ENCODE peak calls at places on chromosomes 7 and 10, in seven cellular contexts. V, K, W, I, Z, N and X are unnamed samples.

GRCh38 chr7:69781412-69781846 is 183.2 kb downstream of the AUTS2 start:
- DNase-seq in V (no peak), K (no peak), W (no peak), I (no peak), Z (no peak), N (no peak), X (peak)

GRCh38 chr10:88318803-88319202 is 264.3 kb downstream of the RNLS start:
- DNase-seq in V (no peak), K (no peak), W (peak), I (no peak), Z (peak), N (no peak), X (no peak)

GRCh38 chr10:82477776-82478175 is 602.8 kb downstream of the NRG3 start:
- DNase-seq in V (no peak), K (no peak), W (no peak), I (no peak), Z (no peak), N (no peak), X (no peak)

GRCh38 chr7:95276114-95276513 is 48.2 kb downstream of the PON1 start:
- DNase-seq in V (no peak), K (no peak), W (no peak), I (no peak), Z (no peak), N (no peak), X (no peak)

GRCh38 chr10:132396495-132397035 is 435 bp upstream of the PWWP2B start:
- DNase-seq in V (peak), K (no peak), W (no peak), I (no peak), Z (peak), N (peak), X (peak)

GRCh38 chr7:129707910-129708490 is 96.5 kb downstream of the NRF1 start:
- DNase-seq in V (no peak), K (no peak), W (no peak), I (no peak), Z (no peak), N (no peak), X (no peak)

GRCh38 chr7:150323682-150324365 is 479 bp upstream of the ACTR3C start:
- DNase-seq in V (no peak), K (no peak), W (no peak), I (no peak), Z (no peak), N (no peak), X (peak)

GRCh38 chr10:126013489-126014281 is 117.3 kb downstream of the FANK1 start:
- DNase-seq in V (peak), K (peak), W (peak), I (no peak), Z (peak), N (peak), X (no peak)

GRCh38 chr7:138876326-138876725 is 78.3 kb upstream of the ATP6V0A4 start:
- DNase-seq in V (no peak), K (no peak), W (no peak), I (no peak), Z (no peak), N (no peak), X (peak)

GRCh38 chr7:53111061-53111460 is 75.6 kb downstream of the POM121L12 start:
- DNase-seq in V (no peak), K (no peak), W (no peak), I (no peak), Z (no peak), N (no peak), X (peak)

GRCh38 chr7:17680943-17681351 is 259.3 kb downstream of the SNX13 start:
- DNase-seq in V (peak), K (no peak), W (no peak), I (no peak), Z (no peak), N (peak), X (no peak)

GRCh38 chr7:55192718-55193117 is 172.4 kb upstream of the LANCL2 start:
- DNase-seq in V (peak), K (peak), W (peak), I (no peak), Z (no peak), N (peak), X (no peak)

GRCh38 chr10:76388321-76388720 is 956.9 kb downstream of the LRMDA start:
- DNase-seq in V (peak), K (no peak), W (no peak), I (no peak), Z (no peak), N (no peak), X (no peak)

GRCh38 chr7:158985583-158985982 is 129.2 kb downstream of the DYNC2I1 start:
- DNase-seq in V (no peak), K (no peak), W (no peak), I (no peak), Z (no peak), N (no peak), X (no peak)

GRCh38 chr10:102509387-102509786 is 5.6 kb downstream of the SUFU start:
- DNase-seq in V (peak), K (no peak), W (no peak), I (no peak), Z (no peak), N (no peak), X (peak)

GRCh38 chr7:23622469-23622868 is 25.3 kb downstream of the CCDC126 start:
- DNase-seq in V (peak), K (no peak), W (no peak), I (no peak), Z (no peak), N (peak), X (peak)

GRCh38 chr7:107394831-107395230 is 75.0 kb upstream of the GPR22 start:
- DNase-seq in V (peak), K (no peak), W (no peak), I (no peak), Z (no peak), N (peak), X (peak)

GRCh38 chr7:16916111-16916639 is 34.4 kb upstream of the AGR3 start:
- DNase-seq in V (peak), K (no peak), W (no peak), I (no peak), Z (peak), N (peak), X (peak)

GRCh38 chr10:104329754-104330153 is 8.5 kb downstream of the ITPRIP start:
- DNase-seq in V (peak), K (no peak), W (no peak), I (no peak), Z (no peak), N (peak), X (peak)

GRCh38 chr7:124813962-124814798 is 48.6 kb upstream of the GPR37 start:
- DNase-seq in V (no peak), K (no peak), W (no peak), I (no peak), Z (peak), N (no peak), X (no peak)

GRCh38 chr10:98338318-98338717 is 70.3 kb upstream of the LOXL4 start:
- DNase-seq in V (peak), K (no peak), W (no peak), I (no peak), Z (no peak), N (no peak), X (no peak)

GRCh38 chr10:118332948-118333710 is 9.0 kb downstream of the FAM204A start:
- DNase-seq in V (peak), K (no peak), W (no peak), I (no peak), Z (no peak), N (peak), X (no peak)

GRCh38 chr7:17696422-17696821 is 243.9 kb downstream of the SNX13 start:
- DNase-seq in V (peak), K (no peak), W (no peak), I (no peak), Z (no peak), N (peak), X (no peak)

GRCh38 chr10:124715479-124715878 is 28.7 kb downstream of the FAM53B start:
- DNase-seq in V (no peak), K (no peak), W (no peak), I (no peak), Z (no peak), N (no peak), X (no peak)

GRCh38 chr10:75013007-75013406 is 98.4 kb upstream of the SAMD8 start:
- DNase-seq in V (no peak), K (no peak), W (no peak), I (no peak), Z (no peak), N (no peak), X (no peak)

GRCh38 chr10:75015440-75015839 is 96.0 kb upstream of the SAMD8 start:
- DNase-seq in V (no peak), K (no peak), W (no peak), I (no peak), Z (no peak), N (no peak), X (no peak)

GRCh38 chr10:75013522-75013921 is 97.9 kb upstream of the SAMD8 start:
- DNase-seq in V (no peak), K (no peak), W (no peak), I (no peak), Z (no peak), N (no peak), X (no peak)

GRCh38 chr10:75016290-75016689 is 95.2 kb upstream of the SAMD8 start:
- DNase-seq in V (no peak), K (no peak), W (no peak), I (no peak), Z (no peak), N (no peak), X (no peak)

GRCh38 chr10:75014516-75015230 is 96.8 kb upstream of the SAMD8 start:
- DNase-seq in V (no peak), K (no peak), W (no peak), I (no peak), Z (no peak), N (no peak), X (no peak)
- H4K8ac ChIP-seq in V (no peak), K (no peak), W (no peak), I (no peak), Z (no peak), N (no peak), X (no peak)

GRCh38 chr10:74029943-74030342 is 32.0 kb downstream of the VCL start:
- DNase-seq in V (no peak), K (no peak), W (no peak), I (no peak), Z (no peak), N (no peak), X (no peak)
- H4K8ac ChIP-seq in V (peak), K (no peak), W (no peak), I (no peak), Z (no peak), N (no peak), X (no peak)

GRCh38 chr10:116879817-116880216 is 30.5 kb downstream of the ENO4 start:
- DNase-seq in V (no peak), K (no peak), W (no peak), I (peak), Z (no peak), N (no peak), X (no peak)
- H4K8ac ChIP-seq in V (no peak), K (no peak), W (no peak), I (no peak), Z (no peak), N (no peak), X (no peak)

GRCh38 chr7:47484457-47484856 is 97.5 kb downstream of the TNS3 start:
- DNase-seq in V (no peak), K (no peak), W (no peak), I (no peak), Z (no peak), N (no peak), X (no peak)
- H4K8ac ChIP-seq in V (peak), K (no peak), W (no peak), I (no peak), Z (no peak), N (peak), X (peak)

DNA sequence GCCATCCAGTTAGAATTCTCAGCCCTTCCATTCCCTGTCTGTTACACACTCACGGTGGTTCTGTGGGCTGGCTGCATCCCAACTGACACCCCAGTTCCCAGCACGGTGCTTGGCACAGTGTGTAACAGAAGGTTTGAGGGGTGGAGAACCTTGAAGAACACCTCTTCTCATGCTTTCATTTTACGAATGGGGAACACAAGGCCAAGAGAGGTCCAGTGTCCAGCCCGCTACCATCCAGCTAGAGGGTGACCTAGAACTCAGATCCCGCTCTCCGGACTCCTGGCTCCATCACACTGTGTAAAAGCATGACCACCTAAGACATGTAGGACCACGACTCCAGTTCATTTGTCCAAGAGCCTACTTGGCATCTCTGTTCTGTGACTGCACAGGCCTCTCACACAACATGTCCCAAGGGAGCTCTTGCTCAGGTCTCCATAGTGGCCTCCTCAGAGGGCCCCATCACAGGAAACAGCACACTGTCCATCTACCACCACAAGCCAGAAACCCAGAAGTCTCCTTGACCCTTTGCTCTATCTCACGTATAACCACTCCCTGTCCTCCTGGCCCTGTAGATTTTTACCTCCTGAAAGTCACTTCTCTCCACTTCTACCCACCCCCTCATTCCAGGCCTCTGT is 2.8 kb upstream of the CDH23 start:
- DNase-seq in V (no peak), K (peak), W (peak), I (no peak), Z (no peak), N (no peak), X (no peak)
- H4K8ac ChIP-seq in V (no peak), K (no peak), W (no peak), I (no peak), Z (no peak), N (no peak), X (no peak)

GRCh38 chr7:29801929-29802328 is 4.4 kb upstream of the WIPF3 start:
- DNase-seq in V (no peak), K (no peak), W (no peak), I (no peak), Z (no peak), N (no peak), X (no peak)
- H4K8ac ChIP-seq in V (no peak), K (no peak), W (no peak), I (no peak), Z (no peak), N (no peak), X (no peak)

DNA sequence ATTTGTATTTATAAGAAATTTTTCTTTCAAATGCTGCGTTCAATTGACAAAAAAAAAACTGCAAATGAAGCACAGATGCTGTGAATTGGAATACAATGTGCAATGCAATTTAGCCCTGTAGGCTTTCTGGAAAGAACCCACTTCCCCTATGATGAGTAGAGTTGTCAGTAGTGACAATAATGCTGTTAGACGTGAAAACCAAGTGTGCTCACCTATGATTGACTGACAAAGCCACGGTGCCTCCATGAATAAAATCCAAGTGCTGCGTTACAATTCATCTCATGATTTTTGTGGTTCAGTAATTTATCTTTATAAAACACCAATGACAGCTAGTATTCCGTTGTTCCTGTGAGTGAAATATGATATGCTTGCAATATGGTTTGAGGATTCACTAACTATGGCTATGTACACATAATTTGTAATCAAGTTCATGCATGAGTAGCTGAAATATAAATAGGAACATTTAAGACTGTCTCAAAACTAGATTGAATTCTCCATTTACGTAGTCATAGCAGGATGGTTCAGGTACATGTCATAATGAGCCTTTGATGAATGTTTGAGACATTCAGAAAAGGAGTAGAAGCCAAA is 1160.3 kb downstream of the CNTNAP2 start:
- DNase-seq in V (no peak), K (no peak), W (no peak), I (no peak), Z (no peak), N (no peak), X (no peak)
- H4K8ac ChIP-seq in V (no peak), K (no peak), W (no peak), I (no peak), Z (no peak), N (no peak), X (no peak)